ENCODE peak calls at places on chromosome 3, in six cellular contexts. Q is Peyer's patch, G is upper lobe of right lung, Y is HL-60, F is HFFc6, X is GM12878. C is an unnamed sample.

GRCh38 chr3:154850921-154851320 is 229.2 kb upstream of the MME start:
- DNase-seq in X (no peak), Y (no peak), G (no peak), Q (no peak), F (no peak), C (no peak)

GRCh38 chr3:74839591-74839990 is 225.1 kb upstream of the CNTN3 start:
- DNase-seq in F (no peak), Y (no peak), X (no peak), G (no peak), Q (no peak), C (no peak)

GRCh38 chr3:177665122-177665808 is 468.0 kb upstream of the TBL1XR1 start:
- DNase-seq in G (no peak), X (no peak), F (peak), Y (no peak), Q (no peak), C (no peak)

GRCh38 chr3:17430574-17430973 is 311.9 kb downstream of the TBC1D5 start:
- DNase-seq in G (no peak), F (no peak), Y (no peak), Q (no peak), X (no peak), C (no peak)

GRCh38 chr3:149771652-149772271 is 19.5 kb upstream of the COMMD2 start:
- DNase-seq in X (no peak), G (no peak), Q (peak), F (peak), Y (peak), C (no peak)

GRCh38 chr3:193572426-193572908 is 17.8 kb upstream of the ATP13A4 start:
- DNase-seq in Q (no peak), Y (peak), F (peak), X (no peak), G (no peak), C (no peak)

GRCh38 chr3:60629816-60630215 is 621.4 kb downstream of the FHIT start:
- DNase-seq in G (no peak), Y (no peak), Q (no peak), X (no peak), F (no peak), C (no peak)

GRCh38 chr3:58754074-58754473 is 87.5 kb upstream of the FAM3D start:
- DNase-seq in G (no peak), Y (no peak), X (no peak), Q (no peak), F (no peak), C (no peak)

GRCh38 chr3:136378011-136378410 is 127.9 kb downstream of the PCCB start:
- DNase-seq in Y (no peak), F (no peak), Q (no peak), G (no peak), X (no peak), C (no peak)

GRCh38 chr3:42213417-42213816 is 52.6 kb downstream of the CCK start:
- DNase-seq in X (no peak), Q (peak), G (no peak), Y (no peak), F (no peak), C (no peak)

GRCh38 chr3:134311265-134311664 is 60.6 kb upstream of the RYK start:
- DNase-seq in G (no peak), Q (no peak), F (peak), Y (no peak), X (no peak), C (no peak)

GRCh38 chr3:99747915-99748314 is 69.7 kb upstream of the CMSS1 start:
- DNase-seq in G (no peak), Q (no peak), X (no peak), Y (no peak), F (peak), C (no peak)

GRCh38 chr3:60967141-60967540 is 284.1 kb downstream of the FHIT start:
- DNase-seq in Y (no peak), F (no peak), Q (no peak), X (no peak), G (no peak), C (no peak)

GRCh38 chr3:60125686-60126085 is 1075.9 kb upstream of the CFAP20DC start:
- DNase-seq in F (no peak), X (no peak), G (no peak), Q (no peak), Y (no peak), C (no peak)

GRCh38 chr3:98817546-98817945 is 54.4 kb downstream of the ST3GAL6 start:
- DNase-seq in Q (no peak), G (no peak), Y (no peak), X (no peak), F (peak), C (peak)

GRCh38 chr3:177197934-177198484 is 727 bp upstream of the TBL1XR1 start:
- DNase-seq in X (no peak), Y (no peak), F (no peak), Q (no peak), G (no peak), C (no peak)

GRCh38 chr3:10950476-10951294 is 41.9 kb upstream of the SLC6A1 start:
- DNase-seq in Y (peak), G (no peak), Q (no peak), F (peak), X (no peak), C (no peak)

GRCh38 chr3:30286811-30287210 is 319.6 kb upstream of the TGFBR2 start:
- DNase-seq in Y (no peak), Q (no peak), F (no peak), X (no peak), G (no peak), C (no peak)

GRCh38 chr3:195587406-195587805 is 3.7 kb upstream of the APOD start:
- DNase-seq in F (no peak), X (no peak), Y (no peak), Q (no peak), G (no peak), C (no peak)

DNA sequence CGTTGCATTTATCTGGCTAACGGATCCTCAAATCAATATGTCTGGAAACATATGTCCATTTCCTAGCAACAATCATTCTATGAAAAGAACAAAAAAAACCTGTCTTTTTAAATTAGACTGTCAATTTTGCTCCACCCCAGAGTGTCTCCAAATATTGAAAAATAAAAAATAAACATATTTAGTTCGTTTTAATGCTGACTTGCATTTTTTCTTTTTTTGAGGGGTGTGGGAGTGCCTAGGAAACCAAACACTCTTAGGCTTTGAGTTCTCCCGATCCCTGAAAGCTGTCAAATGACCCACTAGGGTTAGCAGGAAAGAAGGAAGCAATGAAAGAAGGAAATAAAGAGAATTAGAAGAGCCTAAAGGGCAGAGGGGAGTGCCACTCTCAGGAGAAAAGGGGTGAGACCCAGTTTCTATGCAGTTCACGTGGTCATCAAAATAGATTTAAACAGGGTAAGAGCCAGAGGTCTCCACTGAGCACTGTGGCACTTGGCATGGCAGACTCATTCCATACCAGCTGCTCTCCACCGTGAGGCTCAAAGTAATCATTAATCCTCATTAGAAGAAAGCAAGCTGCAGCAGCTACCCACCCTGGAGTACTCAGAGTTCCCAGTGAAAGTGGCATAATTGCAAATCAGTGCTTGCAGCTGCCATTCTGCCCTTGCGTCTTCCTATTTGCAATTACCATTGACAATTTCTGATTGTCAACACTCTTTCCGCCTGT is 32.4 kb downstream of the PDZRN3 start:
- DNase-seq in Q (no peak), F (no peak), X (no peak), G (no peak), Y (no peak), C (no peak)
- TF ChIP-seq CTCF in Q (no peak), F (no peak), X (no peak), G (no peak), Y (no peak), C (no peak)

DNA sequence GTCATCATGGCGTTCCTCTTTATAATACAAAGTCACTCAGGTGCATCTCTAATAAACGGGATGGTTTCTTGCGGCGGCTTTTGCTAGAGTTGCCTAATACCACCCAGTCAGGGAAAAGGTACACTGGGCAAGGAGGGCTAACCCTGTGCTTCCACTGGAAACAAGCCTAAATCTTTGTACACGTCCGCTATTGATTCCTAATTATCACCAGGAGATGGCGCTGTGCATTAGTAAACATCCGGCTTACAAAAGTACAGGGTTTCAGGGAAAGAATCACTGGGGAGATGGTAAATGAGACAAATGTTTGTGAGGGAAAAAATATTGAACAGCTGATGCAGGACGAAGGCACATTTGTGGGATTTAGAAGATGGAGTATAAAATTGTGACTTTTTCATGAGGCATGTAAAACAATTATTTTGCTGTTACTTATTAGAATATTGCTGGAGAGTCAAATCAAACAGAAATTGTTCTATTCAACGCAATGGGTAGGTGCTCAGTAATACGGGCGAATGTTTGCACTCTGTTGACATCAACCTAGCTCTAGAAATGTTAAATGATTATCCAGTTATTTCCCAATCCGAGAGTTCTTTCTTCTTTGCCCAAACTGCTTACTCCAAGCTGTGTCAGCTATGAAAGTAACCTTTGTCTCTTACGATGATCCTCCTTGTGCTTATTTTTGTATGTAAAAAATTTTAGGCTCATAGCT is 50.6 kb downstream of the GMNC start:
- DNase-seq in X (no peak), G (no peak), F (peak), Y (peak), Q (no peak), C (peak)
- TF ChIP-seq CTCF in X (peak), G (peak), F (peak), Y (peak), Q (no peak), C (peak)

GRCh38 chr3:180678231-180678630 is 1.1 kb downstream of the CCDC39 start:
- DNase-seq in G (no peak), Q (no peak), X (no peak), F (no peak), Y (no peak), C (no peak)

GRCh38 chr3:180683816-180684215 is 4.5 kb upstream of the CCDC39 start:
- DNase-seq in X (no peak), Q (no peak), G (no peak), Y (no peak), F (no peak), C (no peak)

GRCh38 chr3:180684807-180685206 is 5.5 kb upstream of the CCDC39 start:
- DNase-seq in F (no peak), G (no peak), X (no peak), Q (no peak), Y (no peak), C (no peak)

GRCh38 chr3:180679178-180680096 is at the start of gene CCDC39:
- DNase-seq in G (peak), F (peak), Q (peak), Y (peak), X (peak), C (peak)

DNA sequence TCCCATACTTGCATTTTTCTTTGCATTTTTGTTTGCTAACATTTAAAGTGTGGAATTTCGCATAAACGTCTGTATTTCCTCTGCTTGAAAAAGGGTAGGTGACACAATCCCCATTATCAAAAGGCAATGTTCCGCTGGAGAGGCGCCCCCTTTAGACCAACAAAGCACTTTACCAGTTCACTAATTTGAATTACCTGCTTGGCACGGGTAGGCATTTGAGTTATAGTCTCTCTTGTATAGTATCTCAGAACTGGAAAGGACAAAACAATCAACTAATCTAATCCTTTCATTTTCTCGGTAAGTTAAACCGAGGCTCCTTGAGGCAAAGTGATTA is 775 bp upstream of the CCDC39 start:
- DNase-seq in Q (no peak), G (no peak), X (no peak), Y (peak), F (peak), C (no peak)
- TF ChIP-seq CTCF in Q (no peak), G (peak), X (peak), Y (peak), F (peak), C (peak)

DNA sequence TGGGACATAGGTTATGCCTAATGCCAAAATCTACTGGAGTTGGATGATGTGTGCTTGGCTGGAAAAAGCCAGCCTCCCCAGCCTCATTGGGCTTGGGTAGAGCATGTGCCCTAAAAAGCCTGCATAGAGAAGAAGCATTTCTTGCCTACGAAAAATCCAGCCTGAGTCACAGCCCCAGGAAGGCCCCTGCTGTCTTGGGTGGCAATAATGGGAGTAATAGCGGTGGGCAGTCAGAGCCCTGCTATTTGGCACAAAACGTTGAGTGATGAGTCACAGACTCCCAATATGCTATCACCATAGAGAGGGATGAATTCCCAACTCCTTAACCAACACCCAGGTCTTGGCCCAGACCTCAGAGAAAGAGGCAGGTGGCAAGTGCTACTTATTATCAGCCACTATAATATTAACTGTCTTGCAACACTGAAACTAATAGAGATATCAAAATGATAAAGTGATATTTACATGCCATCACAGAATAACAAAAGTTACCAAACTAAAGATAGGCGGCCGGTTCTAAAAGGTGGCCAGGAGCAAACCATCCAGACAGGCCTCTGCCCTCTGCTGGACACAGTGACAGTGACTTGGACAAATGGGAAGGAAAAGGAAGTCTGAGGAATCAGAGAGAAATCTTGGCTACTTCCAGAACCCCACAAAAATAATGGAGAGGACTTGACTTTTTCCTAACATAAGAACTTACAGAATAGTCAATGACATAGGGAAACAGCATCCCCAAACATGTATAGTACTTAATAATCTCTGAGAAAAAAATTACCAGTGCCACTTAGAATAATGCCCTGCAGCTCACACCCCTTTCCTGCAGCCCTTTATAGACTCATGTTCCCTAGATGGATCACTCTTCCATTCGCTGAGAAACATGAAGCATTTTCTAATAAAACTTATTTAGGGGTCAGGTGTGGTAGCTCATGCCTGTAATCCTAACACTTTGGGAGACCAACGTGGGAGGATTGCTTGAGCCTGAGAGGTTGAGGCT is 51.9 kb upstream of the MUC13 start:
- DNase-seq in G (no peak), X (no peak), F (peak), Y (no peak), Q (no peak), C (no peak)
- TF ChIP-seq CTCF in G (peak), X (no peak), F (peak), Y (no peak), Q (no peak), C (peak)

DNA sequence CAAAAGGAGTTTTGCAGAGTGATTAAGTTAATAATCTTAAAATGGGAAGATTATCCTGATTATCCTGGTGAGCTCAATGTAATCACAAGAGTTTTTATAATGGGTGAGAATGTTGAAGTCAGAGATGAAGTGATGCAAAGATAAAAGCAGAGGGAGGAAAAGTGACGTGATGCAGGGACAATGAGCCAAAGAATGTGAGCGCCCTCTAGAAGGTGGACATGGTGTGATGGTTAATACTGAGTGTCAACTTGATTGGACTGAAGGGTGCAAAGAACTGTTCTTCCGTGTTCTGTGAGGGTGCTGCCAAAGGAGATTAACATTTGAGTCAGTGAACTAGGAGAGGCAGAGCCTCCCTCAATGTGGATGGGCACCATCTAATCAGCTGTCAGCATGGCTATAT is 569.6 kb upstream of the AGTR1 start:
- DNase-seq in X (no peak), Y (no peak), G (no peak), Q (no peak), F (no peak), C (no peak)
- TF ChIP-seq CTCF in X (no peak), Y (no peak), G (no peak), Q (no peak), F (no peak), C (no peak)

GRCh38 chr3:37493485-37494080 is 319.2 kb upstream of the LRRFIP2 start:
- DNase-seq in Q (no peak), F (no peak), G (no peak), Y (no peak), X (no peak), C (no peak)

GRCh38 chr3:37491776-37492175 is 317.4 kb upstream of the LRRFIP2 start:
- DNase-seq in G (no peak), Q (no peak), F (no peak), X (no peak), Y (no peak), C (no peak)

GRCh38 chr3:37491343-37491742 is 317.0 kb upstream of the LRRFIP2 start:
- DNase-seq in Q (no peak), Y (no peak), F (no peak), G (no peak), X (no peak), C (no peak)

GRCh38 chr3:37492977-37493471 is 318.6 kb upstream of the LRRFIP2 start:
- DNase-seq in F (no peak), G (no peak), Q (no peak), Y (peak), X (no peak), C (no peak)

DNA sequence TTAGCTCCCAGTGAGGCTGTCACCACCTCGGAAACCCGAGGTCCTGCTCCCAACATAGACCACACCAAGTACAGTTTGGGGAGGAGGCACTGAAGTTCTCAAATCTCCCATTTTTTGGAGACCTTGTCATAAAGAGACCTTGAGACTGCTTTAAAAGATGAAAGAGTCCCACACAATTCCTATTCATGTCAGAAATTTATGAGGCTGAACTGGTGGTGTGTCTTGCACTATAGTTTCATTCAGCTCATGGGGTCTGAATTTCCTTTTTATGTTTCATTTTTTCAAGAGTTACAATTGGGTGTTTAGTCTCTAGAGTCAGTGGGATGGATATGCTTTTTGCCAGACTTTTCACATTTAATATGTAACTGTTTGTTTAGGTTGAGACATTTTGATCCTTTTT is 318.1 kb upstream of the LRRFIP2 start:
- DNase-seq in F (no peak), Q (no peak), X (no peak), Y (no peak), G (no peak), C (no peak)
- TF ChIP-seq CTCF in F (no peak), Q (no peak), X (no peak), Y (no peak), G (no peak), C (no peak)

GRCh38 chr3:128942161-128942952 is 51.5 kb downstream of the CFAP92 start:
- DNase-seq in F (no peak), Y (no peak), G (no peak), X (no peak), Q (no peak), C (no peak)
- TF ChIP-seq CTCF in F (no peak), Y (no peak), G (no peak), X (no peak), Q (no peak), C (no peak)

GRCh38 chr3:55630921-55631299 is 143.8 kb upstream of the WNT5A start:
- DNase-seq in Q (no peak), Y (no peak), X (no peak), G (no peak), F (no peak), C (no peak)
- TF ChIP-seq CTCF in Q (no peak), Y (no peak), X (no peak), G (no peak), F (no peak), C (no peak)

DNA sequence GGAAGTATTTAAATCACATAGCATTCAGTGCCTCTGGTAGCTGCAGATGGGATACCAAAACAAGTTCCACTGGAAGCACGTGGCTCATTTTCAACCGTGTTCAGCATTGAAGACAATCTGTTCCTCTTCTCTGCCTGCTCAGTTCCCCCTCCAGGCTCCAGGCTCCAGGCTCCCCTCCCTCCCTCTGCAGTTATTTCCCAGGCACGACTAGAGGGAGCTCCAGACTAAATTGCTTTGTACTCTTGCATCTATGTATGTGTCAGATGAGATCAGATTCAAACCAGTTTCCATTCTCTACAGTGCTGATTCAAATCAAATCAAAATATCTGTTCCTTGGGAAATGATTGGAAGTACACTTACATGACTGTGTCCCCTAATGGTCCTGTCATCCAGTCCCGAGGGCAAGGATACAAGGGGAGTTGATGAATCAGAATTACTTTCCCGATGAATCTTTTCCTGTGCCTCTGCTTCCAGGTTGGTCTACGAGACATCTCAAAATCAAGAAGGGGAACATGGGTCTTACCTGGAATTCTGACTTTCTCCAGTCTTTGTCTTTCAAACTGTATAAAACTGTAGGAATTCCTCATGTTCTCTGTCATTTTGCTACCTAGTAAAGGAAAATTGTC is 600.5 kb downstream of the EDEM1 start:
- DNase-seq in Q (no peak), G (no peak), Y (peak), F (no peak), X (no peak), C (no peak)
- TF ChIP-seq CTCF in Q (no peak), G (no peak), Y (no peak), F (no peak), X (no peak), C (no peak)